ENCODE peak calls at places on chromosomes 12 and 14, in seven cellular contexts. E is fibroblast of mammary gland, C is LNCaP clone FGC, V is lower leg skin, G is K562, K is mesothelial cell of epicardium, U is lower lobe of right lung. P is an unnamed sample.

GRCh38 chr12:67648306-67649164 is at the start of gene DYRK2:
- DNase-seq in E (peak; percentile 62), C (peak; percentile 8), V (peak; percentile 52), G (peak; percentile 84), K (peak; percentile 77), U (peak; percentile 86), P (peak; percentile 80)

GRCh38 chr12:108565976-108566375 is 3.6 kb downstream of the ISCU start:
- DNase-seq in E (peak; percentile 89), C (peak; percentile 78), V (peak; percentile 67), G (no peak), K (no peak), U (peak; percentile 80), P (no peak)

GRCh38 chr12:79685068-79685467 is 5.7 kb downstream of the PAWR start:
- DNase-seq in E (peak; percentile 70), C (peak; percentile 69), V (no peak), G (no peak), K (no peak), U (no peak), P (no peak)

GRCh38 chr12:28568083-28568482 is 377.8 kb downstream of the CCDC91 start:
- DNase-seq in E (peak; percentile 99), C (no peak), V (peak; percentile 52), G (no peak), K (no peak), U (no peak), P (no peak)

GRCh38 chr12:50572275-50572674 is 67.5 kb downstream of the DIP2B start:
- DNase-seq in E (peak; percentile 88), C (no peak), V (peak; percentile 53), G (no peak), K (no peak), U (no peak), P (no peak)

GRCh38 chr14:64815257-64815656 is 64.5 kb downstream of the SPTB start:
- DNase-seq in E (no peak), C (no peak), V (no peak), G (no peak), K (no peak), U (no peak), P (no peak)

GRCh38 chr12:26953447-26953846 is 15.2 kb downstream of the FGFR1OP2 start:
- DNase-seq in E (peak; percentile 45), C (no peak), V (no peak), G (peak; percentile 58), K (no peak), U (peak; percentile 64), P (no peak)

GRCh38 chr14:29426083-29426482 is 501.6 kb downstream of the PRKD1 start:
- DNase-seq in E (no peak), C (no peak), V (no peak), G (no peak), K (no peak), U (no peak), P (no peak)

GRCh38 chr14:35406811-35407630 is 2.5 kb upstream of the NFKBIA start:
- DNase-seq in E (peak; percentile 81), C (no peak), V (peak; percentile 68), G (peak; percentile 65), K (no peak), U (no peak), P (no peak)

GRCh38 chr12:64407342-64408223 is 3.4 kb downstream of the XPOT start:
- DNase-seq in E (no peak), C (no peak), V (no peak), G (peak; percentile 48), K (no peak), U (no peak), P (no peak)

GRCh38 chr12:132162508-132163031 is 18.3 kb downstream of the NOC4L start:
- DNase-seq in E (peak; percentile 79), C (no peak), V (no peak), G (no peak), K (peak; percentile 9), U (peak; percentile 59), P (no peak)

GRCh38 chr14:80388980-80389711 is 177.8 kb upstream of the DIO2 start:
- DNase-seq in E (peak; percentile 74), C (no peak), V (no peak), G (no peak), K (no peak), U (no peak), P (no peak)

GRCh38 chr12:39605996-39606395 is 13.6 kb downstream of the ABCD2 start:
- DNase-seq in E (peak; percentile 38), C (no peak), V (no peak), G (no peak), K (no peak), U (no peak), P (no peak)

GRCh38 chr12:81679614-81680013 is 79.5 kb downstream of the PPFIA2 start:
- DNase-seq in E (no peak), C (peak; percentile 63), V (no peak), G (no peak), K (no peak), U (no peak), P (no peak)

GRCh38 chr14:51443195-51444018 is 203.4 kb downstream of the TMX1 start:
- DNase-seq in E (peak; percentile 81), C (no peak), V (no peak), G (no peak), K (no peak), U (no peak), P (no peak)

GRCh38 chr14:92143309-92143708 is 21.5 kb downstream of the CPSF2 start:
- DNase-seq in E (no peak), C (no peak), V (no peak), G (no peak), K (no peak), U (no peak), P (no peak)

GRCh38 chr14:20632831-20633771 is 8.4 kb downstream of the OR6S1 start:
- DNase-seq in E (peak; percentile 91), C (peak; percentile 83), V (no peak), G (peak; percentile 91), K (no peak), U (no peak), P (peak; percentile 62)

GRCh38 chr14:55955175-55955574 is 163.0 kb upstream of the PELI2 start:
- DNase-seq in E (no peak), C (no peak), V (no peak), G (no peak), K (no peak), U (no peak), P (no peak)

GRCh38 chr12:2297004-2297403 is 244.2 kb downstream of the CACNA1C start:
- DNase-seq in E (no peak), C (no peak), V (no peak), G (no peak), K (no peak), U (no peak), P (no peak)

GRCh38 chr14:64801800-64802199 is 77.9 kb downstream of the SPTB start:
- DNase-seq in E (peak; percentile 25), C (no peak), V (no peak), G (peak; percentile 34), K (no peak), U (no peak), P (peak; percentile 53)

GRCh38 chr14:52314521-52315354 is 626 bp downstream of the PTGER2 start:
- DNase-seq in E (no peak), C (no peak), V (no peak), G (no peak), K (no peak), U (peak; percentile 69), P (peak; percentile 26)

GRCh38 chr12:66279127-66279712 is 23.1 kb upstream of the HELB start:
- DNase-seq in E (peak; percentile 29), C (no peak), V (no peak), G (peak; percentile 25), K (no peak), U (no peak), P (peak; percentile 40)

GRCh38 chr12:5588231-5588995 is 156.5 kb downstream of the NTF3 start:
- DNase-seq in E (no peak), C (no peak), V (no peak), G (no peak), K (no peak), U (no peak), P (no peak)

GRCh38 chr14:105020815-105021655 is at the start of gene CDCA4:
- DNase-seq in E (peak; percentile 92), C (peak; percentile 74), V (peak; percentile 94), G (peak; percentile 95), K (peak; percentile 98), U (peak; percentile 97), P (peak; percentile 99)
- TF ChIP-seq CTCF in E (no peak), C (no peak), V (no peak), G (no peak), K (no peak), U (no peak), P (peak; percentile 9)

GRCh38 chr12:22234561-22234960 is 99.9 kb downstream of the ST8SIA1 start:
- DNase-seq in E (peak; percentile 89), C (no peak), V (peak; percentile 27), G (no peak), K (no peak), U (no peak), P (no peak)

GRCh38 chr12:22231078-22231477 is 103.4 kb downstream of the ST8SIA1 start:
- DNase-seq in E (no peak), C (no peak), V (no peak), G (no peak), K (no peak), U (no peak), P (no peak)

GRCh38 chr12:22230280-22230794 is 104.2 kb downstream of the ST8SIA1 start:
- DNase-seq in E (peak; percentile 63), C (no peak), V (no peak), G (no peak), K (no peak), U (no peak), P (no peak)

GRCh38 chr12:22229652-22230279 is 104.7 kb downstream of the ST8SIA1 start:
- DNase-seq in E (peak; percentile 7), C (no peak), V (no peak), G (no peak), K (no peak), U (no peak), P (no peak)

DNA sequence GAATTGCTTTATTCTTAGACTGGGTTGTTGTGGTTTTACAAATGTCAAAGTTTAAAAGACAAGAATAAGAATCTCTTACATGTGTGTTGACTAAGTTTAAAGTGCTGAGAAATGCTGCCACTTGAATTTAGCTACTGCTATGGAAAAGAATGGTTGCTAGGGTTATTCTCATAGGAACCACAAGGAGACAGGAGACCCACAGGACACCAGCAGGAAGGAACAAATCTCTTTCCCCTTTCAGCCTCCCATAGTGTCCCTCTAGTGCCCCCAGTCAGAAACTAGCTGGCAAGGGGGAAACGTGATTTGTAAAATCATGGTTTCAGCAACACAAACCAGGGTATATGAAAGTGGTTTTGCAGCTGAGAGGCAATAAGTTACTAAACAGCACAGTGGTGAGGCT is 102.7 kb downstream of the ST8SIA1 start:
- DNase-seq in E (peak; percentile 16), C (no peak), V (no peak), G (no peak), K (no peak), U (no peak), P (no peak)
- TF ChIP-seq CTCF in E (peak; percentile 31), C (no peak), V (no peak), G (no peak), K (no peak), U (no peak), P (no peak)

DNA sequence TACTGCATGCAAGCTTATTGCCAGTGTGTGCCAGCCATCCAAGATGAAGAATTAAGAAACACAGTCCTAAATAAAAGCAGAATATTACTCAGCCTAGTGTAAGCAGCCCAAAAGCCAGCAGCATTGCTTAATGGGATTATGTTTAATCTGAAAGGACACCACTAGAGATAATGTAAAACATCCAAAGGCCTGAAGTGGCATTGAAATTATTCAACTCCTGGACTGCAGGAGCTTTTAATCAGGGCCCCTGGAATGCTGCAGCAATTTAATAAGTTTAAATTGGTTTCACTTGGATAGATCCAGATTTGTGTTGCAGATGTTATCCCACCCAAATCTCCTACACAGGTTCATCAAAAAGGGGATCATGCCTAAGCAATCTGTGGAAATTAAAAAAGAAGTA is 193.0 kb downstream of the C12orf50 start:
- DNase-seq in E (no peak), C (no peak), V (no peak), G (no peak), K (no peak), U (no peak), P (no peak)
- TF ChIP-seq CTCF in E (no peak), C (no peak), V (no peak), G (no peak), K (no peak), U (no peak), P (no peak)

GRCh38 chr14:75578786-75579781 is 664 bp downstream of the FLVCR2 start:
- DNase-seq in E (peak; percentile 63), C (peak; percentile 49), V (peak; percentile 28), G (peak; percentile 3), K (no peak), U (peak; percentile 52), P (no peak)
- TF ChIP-seq CTCF in E (peak; percentile 19), C (peak; percentile 46), V (no peak), G (no peak), K (no peak), U (peak; percentile 28), P (no peak)